ENCODE peak calls at places on chromosomes 16 and 17, in seven cellular contexts. One of them, this sample, is unnamed.

GRCh38 chr17:6423931-6424330 is 11.0 kb downstream of the AIPL1 start:
- DNase-seq in psoas muscle: no peak
- DNase-seq in PC-3: no peak
- DNase-seq in CD8-positive, alpha-beta T cell: no peak
- DNase-seq in body of pancreas: no peak
- DNase-seq in tibial artery: no peak
- DNase-seq in MM.1S: no peak
- DNase-seq in this sample: no peak

GRCh38 chr16:54242199-54242598 is 44.4 kb downstream of the IRX3 start:
- DNase-seq in psoas muscle: no peak
- DNase-seq in PC-3: peak
- DNase-seq in CD8-positive, alpha-beta T cell: no peak
- DNase-seq in body of pancreas: no peak
- DNase-seq in tibial artery: no peak
- DNase-seq in MM.1S: no peak
- DNase-seq in this sample: no peak

GRCh38 chr16:88479795-88480760 is 27.0 kb downstream of the ZFPM1 start:
- DNase-seq in psoas muscle: no peak
- DNase-seq in PC-3: no peak
- DNase-seq in CD8-positive, alpha-beta T cell: peak
- DNase-seq in body of pancreas: peak
- DNase-seq in tibial artery: no peak
- DNase-seq in MM.1S: no peak
- DNase-seq in this sample: no peak

GRCh38 chr16:88580371-88580770 is 10.2 kb downstream of the ZC3H18 start:
- DNase-seq in psoas muscle: no peak
- DNase-seq in PC-3: no peak
- DNase-seq in CD8-positive, alpha-beta T cell: no peak
- DNase-seq in body of pancreas: no peak
- DNase-seq in tibial artery: no peak
- DNase-seq in MM.1S: no peak
- DNase-seq in this sample: no peak

GRCh38 chr17:41417576-41418015 is 6.8 kb downstream of the KRT37 start:
- DNase-seq in psoas muscle: no peak
- DNase-seq in PC-3: peak
- DNase-seq in CD8-positive, alpha-beta T cell: no peak
- DNase-seq in body of pancreas: no peak
- DNase-seq in tibial artery: no peak
- DNase-seq in MM.1S: peak
- DNase-seq in this sample: no peak

GRCh38 chr16:70018254-70018653 is 67.1 kb downstream of the CLEC18A start:
- DNase-seq in psoas muscle: no peak
- DNase-seq in PC-3: peak
- DNase-seq in CD8-positive, alpha-beta T cell: peak
- DNase-seq in body of pancreas: peak
- DNase-seq in tibial artery: no peak
- DNase-seq in MM.1S: peak
- DNase-seq in this sample: no peak

GRCh38 chr17:79570653-79571052 is 40.2 kb downstream of the RBFOX3 start:
- DNase-seq in psoas muscle: no peak
- DNase-seq in PC-3: no peak
- DNase-seq in CD8-positive, alpha-beta T cell: no peak
- DNase-seq in body of pancreas: no peak
- DNase-seq in tibial artery: no peak
- DNase-seq in MM.1S: no peak
- DNase-seq in this sample: no peak

GRCh38 chr17:81395600-81396277 is 482 bp downstream of the BAHCC1 start:
- DNase-seq in psoas muscle: no peak
- DNase-seq in PC-3: peak
- DNase-seq in CD8-positive, alpha-beta T cell: no peak
- DNase-seq in body of pancreas: no peak
- DNase-seq in tibial artery: no peak
- DNase-seq in MM.1S: no peak
- DNase-seq in this sample: no peak

GRCh38 chr17:72826602-72827001 is 265.9 kb downstream of the SLC39A11 start:
- DNase-seq in psoas muscle: no peak
- DNase-seq in PC-3: peak
- DNase-seq in CD8-positive, alpha-beta T cell: no peak
- DNase-seq in body of pancreas: no peak
- DNase-seq in tibial artery: no peak
- DNase-seq in MM.1S: no peak
- DNase-seq in this sample: no peak

GRCh38 chr16:25888873-25889272 is 197.1 kb downstream of the HS3ST4 start:
- DNase-seq in psoas muscle: no peak
- DNase-seq in PC-3: no peak
- DNase-seq in CD8-positive, alpha-beta T cell: no peak
- DNase-seq in body of pancreas: no peak
- DNase-seq in tibial artery: no peak
- DNase-seq in MM.1S: no peak
- DNase-seq in this sample: no peak

GRCh38 chr17:2083613-2084128 is 28.8 kb downstream of the HIC1 start:
- DNase-seq in psoas muscle: no peak
- DNase-seq in PC-3: no peak
- DNase-seq in CD8-positive, alpha-beta T cell: no peak
- DNase-seq in body of pancreas: no peak
- DNase-seq in tibial artery: no peak
- DNase-seq in MM.1S: no peak
- DNase-seq in this sample: peak

GRCh38 chr17:5325851-5326250 is 43.8 kb downstream of the RABEP1 start:
- DNase-seq in psoas muscle: no peak
- DNase-seq in PC-3: no peak
- DNase-seq in CD8-positive, alpha-beta T cell: no peak
- DNase-seq in body of pancreas: no peak
- DNase-seq in tibial artery: no peak
- DNase-seq in MM.1S: no peak
- DNase-seq in this sample: no peak

GRCh38 chr16:11398136-11398535 is 52.9 kb downstream of the RMI2 start:
- DNase-seq in psoas muscle: no peak
- DNase-seq in PC-3: no peak
- DNase-seq in CD8-positive, alpha-beta T cell: no peak
- DNase-seq in body of pancreas: no peak
- DNase-seq in tibial artery: no peak
- DNase-seq in MM.1S: no peak
- DNase-seq in this sample: no peak

GRCh38 chr17:39036009-39036408 is 68.8 kb upstream of the FBXO47 start:
- DNase-seq in psoas muscle: no peak
- DNase-seq in PC-3: peak
- DNase-seq in CD8-positive, alpha-beta T cell: no peak
- DNase-seq in body of pancreas: no peak
- DNase-seq in tibial artery: no peak
- DNase-seq in MM.1S: no peak
- DNase-seq in this sample: no peak

GRCh38 chr17:58576679-58577367 is 62.4 kb upstream of the MTMR4 start:
- DNase-seq in psoas muscle: no peak
- DNase-seq in PC-3: no peak
- DNase-seq in CD8-positive, alpha-beta T cell: no peak
- DNase-seq in body of pancreas: no peak
- DNase-seq in tibial artery: no peak
- DNase-seq in MM.1S: peak
- DNase-seq in this sample: no peak

GRCh38 chr16:84096447-84097005 is 20.2 kb downstream of the MBTPS1 start:
- DNase-seq in psoas muscle: no peak
- DNase-seq in PC-3: peak
- DNase-seq in CD8-positive, alpha-beta T cell: no peak
- DNase-seq in body of pancreas: peak
- DNase-seq in tibial artery: no peak
- DNase-seq in MM.1S: no peak
- DNase-seq in this sample: no peak

GRCh38 chr17:75032896-75033294 is 13.9 kb downstream of the ATP5PD start:
- DNase-seq in psoas muscle: peak
- DNase-seq in PC-3: peak
- DNase-seq in CD8-positive, alpha-beta T cell: no peak
- DNase-seq in body of pancreas: peak
- DNase-seq in tibial artery: peak
- DNase-seq in MM.1S: no peak
- DNase-seq in this sample: no peak

GRCh38 chr16:3173892-3174617 is 13.9 kb upstream of the OR1F1 start:
- DNase-seq in psoas muscle: no peak
- DNase-seq in PC-3: peak
- DNase-seq in CD8-positive, alpha-beta T cell: no peak
- DNase-seq in body of pancreas: no peak
- DNase-seq in tibial artery: no peak
- DNase-seq in MM.1S: peak
- DNase-seq in this sample: no peak
- H3K27ac ChIP-seq in psoas muscle: no peak
- H3K27ac ChIP-seq in PC-3: no peak
- H3K27ac ChIP-seq in CD8-positive, alpha-beta T cell: no peak
- H3K27ac ChIP-seq in body of pancreas: no peak
- H3K27ac ChIP-seq in tibial artery: no peak
- H3K27ac ChIP-seq in MM.1S: peak
- H3K27ac ChIP-seq in this sample: no peak

GRCh38 chr16:85729452-85729851 is 21.4 kb downstream of the C16orf74 start:
- DNase-seq in psoas muscle: no peak
- DNase-seq in PC-3: no peak
- DNase-seq in CD8-positive, alpha-beta T cell: no peak
- DNase-seq in body of pancreas: no peak
- DNase-seq in tibial artery: no peak
- DNase-seq in MM.1S: no peak
- DNase-seq in this sample: no peak
- H3K4me3 ChIP-seq in psoas muscle: no peak
- H3K4me3 ChIP-seq in PC-3: no peak
- H3K4me3 ChIP-seq in CD8-positive, alpha-beta T cell: no peak
- H3K4me3 ChIP-seq in body of pancreas: no peak
- H3K4me3 ChIP-seq in tibial artery: no peak
- H3K4me3 ChIP-seq in MM.1S: no peak
- H3K4me3 ChIP-seq in this sample: no peak

GRCh38 chr17:40348136-40348504 is 16.4 kb downstream of the GJD3 start:
- DNase-seq in psoas muscle: no peak
- DNase-seq in PC-3: no peak
- DNase-seq in CD8-positive, alpha-beta T cell: no peak
- DNase-seq in body of pancreas: no peak
- DNase-seq in tibial artery: no peak
- DNase-seq in MM.1S: no peak
- DNase-seq in this sample: no peak

GRCh38 chr17:40347319-40348135 is 17.0 kb downstream of the GJD3 start:
- DNase-seq in psoas muscle: no peak
- DNase-seq in PC-3: no peak
- DNase-seq in CD8-positive, alpha-beta T cell: no peak
- DNase-seq in body of pancreas: no peak
- DNase-seq in tibial artery: no peak
- DNase-seq in MM.1S: no peak
- DNase-seq in this sample: no peak

GRCh38 chr17:40345161-40346034 is 19.1 kb downstream of the GJD3 start:
- DNase-seq in psoas muscle: peak
- DNase-seq in PC-3: peak
- DNase-seq in CD8-positive, alpha-beta T cell: peak
- DNase-seq in body of pancreas: peak
- DNase-seq in tibial artery: peak
- DNase-seq in MM.1S: no peak
- DNase-seq in this sample: peak

GRCh38 chr17:40346061-40346767 is 18.3 kb downstream of the GJD3 start:
- DNase-seq in psoas muscle: no peak
- DNase-seq in PC-3: no peak
- DNase-seq in CD8-positive, alpha-beta T cell: no peak
- DNase-seq in body of pancreas: no peak
- DNase-seq in tibial artery: peak
- DNase-seq in MM.1S: no peak
- DNase-seq in this sample: no peak

GRCh38 chr17:40346768-40347154 is 17.8 kb downstream of the GJD3 start:
- DNase-seq in psoas muscle: no peak
- DNase-seq in PC-3: no peak
- DNase-seq in CD8-positive, alpha-beta T cell: no peak
- DNase-seq in body of pancreas: no peak
- DNase-seq in tibial artery: peak
- DNase-seq in MM.1S: no peak
- DNase-seq in this sample: no peak
- H3K27ac ChIP-seq in psoas muscle: peak
- H3K27ac ChIP-seq in PC-3: no peak
- H3K27ac ChIP-seq in CD8-positive, alpha-beta T cell: no peak
- H3K27ac ChIP-seq in body of pancreas: peak
- H3K27ac ChIP-seq in tibial artery: peak
- H3K27ac ChIP-seq in MM.1S: no peak
- H3K27ac ChIP-seq in this sample: peak

DNA sequence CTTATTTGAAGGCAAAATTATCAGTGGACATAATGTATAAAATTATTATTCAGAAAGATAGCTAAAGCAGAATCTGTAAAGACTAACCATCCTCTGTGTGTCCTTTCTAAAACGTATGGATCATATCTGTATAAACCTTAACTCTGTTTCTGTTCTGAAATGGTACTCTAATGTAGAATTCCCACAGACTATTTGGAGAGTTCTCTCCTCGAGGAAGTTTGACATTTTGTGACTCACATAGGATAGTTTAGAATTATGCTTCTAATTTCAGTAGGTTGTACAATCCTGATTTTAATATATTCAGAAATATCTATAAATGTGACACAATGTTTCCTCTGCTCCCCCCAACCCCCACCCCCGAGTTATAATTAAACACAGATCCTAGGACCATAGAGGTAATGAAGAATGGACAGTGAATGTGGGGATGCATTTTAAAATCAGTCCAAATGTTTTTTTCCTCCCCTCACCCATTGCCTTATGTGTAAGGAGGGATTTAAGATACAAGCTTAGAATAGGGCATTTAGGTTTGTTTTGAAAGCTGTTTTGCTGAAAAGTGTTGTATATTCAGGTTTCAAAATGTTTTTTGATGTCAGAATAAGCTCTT is 66.8 kb downstream of the BCAS3 start:
- DNase-seq in psoas muscle: no peak
- DNase-seq in PC-3: peak
- DNase-seq in CD8-positive, alpha-beta T cell: no peak
- DNase-seq in body of pancreas: no peak
- DNase-seq in tibial artery: no peak
- DNase-seq in MM.1S: no peak
- DNase-seq in this sample: no peak
- H3K4me3 ChIP-seq in psoas muscle: no peak
- H3K4me3 ChIP-seq in PC-3: peak
- H3K4me3 ChIP-seq in CD8-positive, alpha-beta T cell: no peak
- H3K4me3 ChIP-seq in body of pancreas: no peak
- H3K4me3 ChIP-seq in tibial artery: peak
- H3K4me3 ChIP-seq in MM.1S: no peak
- H3K4me3 ChIP-seq in this sample: no peak

DNA sequence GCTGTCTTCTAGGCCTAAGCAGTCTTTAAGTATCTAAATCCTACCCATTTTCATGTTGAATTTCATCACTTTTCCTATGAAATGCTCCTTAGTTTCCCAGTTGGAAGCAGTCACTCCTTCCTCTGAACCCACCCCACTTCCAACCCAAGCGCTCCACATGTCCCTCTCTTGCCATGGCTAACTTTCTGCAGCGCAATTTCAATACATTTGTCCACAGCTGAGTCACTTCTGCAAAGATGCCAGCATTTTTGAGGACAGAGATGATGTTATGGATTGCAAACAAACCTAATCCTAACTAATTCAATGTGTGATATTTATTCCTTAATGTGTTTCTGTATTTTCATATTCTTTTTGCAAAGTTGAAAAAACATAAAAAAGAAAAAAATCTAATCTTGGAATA is 71.7 kb downstream of the HLF start:
- DNase-seq in psoas muscle: no peak
- DNase-seq in PC-3: no peak
- DNase-seq in CD8-positive, alpha-beta T cell: no peak
- DNase-seq in body of pancreas: no peak
- DNase-seq in tibial artery: no peak
- DNase-seq in MM.1S: no peak
- DNase-seq in this sample: no peak
- H3K27ac ChIP-seq in psoas muscle: no peak
- H3K27ac ChIP-seq in PC-3: no peak
- H3K27ac ChIP-seq in CD8-positive, alpha-beta T cell: no peak
- H3K27ac ChIP-seq in body of pancreas: no peak
- H3K27ac ChIP-seq in tibial artery: no peak
- H3K27ac ChIP-seq in MM.1S: no peak
- H3K27ac ChIP-seq in this sample: no peak

This sample was measured in lung.